ENCODE peak calls at places on chromosomes 13 and 19, in eight cellular contexts. I is Right ventricle myocardium superior, R is amygdala, A is ACHN, H is lower leg skin, P is bronchial epithelial cell, Y is NCI-H510A, L is right cardiac atrium. K is an unnamed sample.

GRCh38 chr19:13149628-13150186 is 468 bp downstream of the STX10 start:
- DNase-seq in I (peak), R (no peak), A (peak), H (peak), P (no peak), Y (peak), L (peak), K (peak)

GRCh38 chr19:51571599-51571998 is 516 bp downstream of the ZNF175 start:
- DNase-seq in I (no peak), R (no peak), A (peak), H (no peak), P (peak), Y (no peak), L (no peak), K (peak)

GRCh38 chr13:50845211-50845610 is 1.7 kb upstream of the DLEU7 start:
- DNase-seq in I (no peak), R (no peak), A (no peak), H (no peak), P (no peak), Y (no peak), L (no peak), K (peak)

GRCh38 chr19:8973501-8974091 is 36.6 kb downstream of the MUC16 start:
- DNase-seq in I (no peak), R (no peak), A (peak), H (no peak), P (peak), Y (no peak), L (no peak), K (peak)

GRCh38 chr13:50386527-50387123 is 371.4 kb downstream of the KCNRG start:
- DNase-seq in I (no peak), R (no peak), A (no peak), H (no peak), P (no peak), Y (no peak), L (peak), K (peak)

GRCh38 chr13:102700088-102701031 is 5.5 kb upstream of the METTL21C start:
- DNase-seq in I (no peak), R (no peak), A (no peak), H (peak), P (no peak), Y (no peak), L (no peak), K (peak)

GRCh38 chr19:13505164-13505695 is 1.0 kb downstream of the CACNA1A start:
- DNase-seq in I (no peak), R (no peak), A (no peak), H (no peak), P (no peak), Y (no peak), L (no peak), K (no peak)

GRCh38 chr19:8611890-8612806 is 1.6 kb upstream of the ADAMTS10 start:
- DNase-seq in I (peak), R (no peak), A (no peak), H (peak), P (no peak), Y (no peak), L (peak), K (peak)

GRCh38 chr13:77338961-77339401 is 12.1 kb upstream of the MYCBP2 start:
- DNase-seq in I (no peak), R (no peak), A (no peak), H (no peak), P (peak), Y (no peak), L (no peak), K (no peak)

GRCh38 chr19:8445488-8446001 is 770 bp downstream of the HNRNPM start:
- DNase-seq in I (peak), R (no peak), A (peak), H (peak), P (peak), Y (peak), L (peak), K (peak)

GRCh38 chr19:27764186-27764804 is 1448.7 kb downstream of the UQCRFS1 start:
- DNase-seq in I (no peak), R (no peak), A (no peak), H (no peak), P (no peak), Y (no peak), L (no peak), K (no peak)

GRCh38 chr19:8361921-8362793 is 1.8 kb upstream of the ANGPTL4 start:
- DNase-seq in I (peak), R (peak), A (peak), H (peak), P (peak), Y (peak), L (peak), K (peak)

GRCh38 chr13:87122551-87122950 is 548.6 kb upstream of the SLITRK5 start:
- DNase-seq in I (no peak), R (no peak), A (peak), H (no peak), P (peak), Y (no peak), L (no peak), K (no peak)

GRCh38 chr19:33459691-33460090 is 61.9 kb downstream of the PEPD start:
- DNase-seq in I (no peak), R (no peak), A (no peak), H (no peak), P (no peak), Y (no peak), L (no peak), K (no peak)

GRCh38 chr13:85492283-85492682 is 306.9 kb downstream of the SLITRK6 start:
- DNase-seq in I (no peak), R (no peak), A (no peak), H (no peak), P (no peak), Y (no peak), L (no peak), K (no peak)

GRCh38 chr13:91247768-91248167 is 99.7 kb upstream of the MIR17HG start:
- DNase-seq in I (no peak), R (no peak), A (peak), H (no peak), P (peak), Y (no peak), L (no peak), K (peak)

GRCh38 chr19:4007836-4008539 is 452 bp downstream of the PIAS4 start:
- DNase-seq in I (no peak), R (no peak), A (peak), H (no peak), P (no peak), Y (peak), L (no peak), K (peak)

GRCh38 chr13:63517376-63517775 is 2101.7 kb upstream of the PCDH20 start:
- DNase-seq in I (no peak), R (no peak), A (no peak), H (no peak), P (no peak), Y (no peak), L (no peak), K (peak)

GRCh38 chr19:5673752-5674151 is 6.6 kb downstream of the MICOS13 start:
- DNase-seq in I (no peak), R (no peak), A (no peak), H (no peak), P (no peak), Y (no peak), L (no peak), K (no peak)

GRCh38 chr13:36850790-36851438 is 31.9 kb downstream of the RFXAP start:
- DNase-seq in I (no peak), R (no peak), A (peak), H (no peak), P (no peak), Y (no peak), L (no peak), K (no peak)

GRCh38 chr13:97028441-97029299 is 34.4 kb upstream of the OXGR1 start:
- DNase-seq in I (no peak), R (no peak), A (peak), H (peak), P (peak), Y (no peak), L (peak), K (peak)